ENCODE peak calls at places on chromosomes 1 and 21, in ten cellular contexts. P is pancreas; M is fibroblast of gingiva; Y is mucosa of descending colon; E is AG08395; O is dorsolateral prefrontal cortex; K is stimulated activated CD4-positive, alpha-beta T cell treated with anti-CD3 and anti-CD28 coated beads, Interleukin-4, amount 100 ng/mL, for 24 hours; L is fibroblast of lung; U is sigmoid colon; H is NCI-H1105. I is an unnamed sample.

GRCh38 chr1:204672482-204673216 is 12.9 kb downstream of the LRRN2 start:
- DNase-seq in P (no peak), M (no peak), Y (no peak), E (no peak), O (no peak), K (no peak), L (no peak), U (no peak), H (no peak), I (no peak)

GRCh38 chr1:244050835-244051444 is at the start of gene ZBTB18:
- DNase-seq in P (no peak), M (peak; percentile 42), Y (no peak), E (peak; percentile 57), O (no peak), K (no peak), L (peak; percentile 70), U (no peak), H (no peak), I (no peak)

GRCh38 chr21:44657635-44658183 is at the start of gene KRTAP12-3:
- DNase-seq in P (no peak), M (no peak), Y (no peak), E (no peak), O (no peak), K (peak; percentile 18), L (no peak), U (no peak), H (no peak), I (no peak)

GRCh38 chr1:93638981-93639380 is 42.7 kb downstream of the BCAR3 start:
- DNase-seq in P (no peak), M (no peak), Y (no peak), E (no peak), O (no peak), K (no peak), L (no peak), U (no peak), H (no peak), I (no peak)

GRCh38 chr1:36594041-36594440 is 111.3 kb upstream of the CSF3R start:
- DNase-seq in P (no peak), M (no peak), Y (no peak), E (no peak), O (no peak), K (no peak), L (no peak), U (no peak), H (peak; percentile 49), I (no peak)

GRCh38 chr1:114083186-114083585 is 70.5 kb downstream of the SYT6 start:
- DNase-seq in P (no peak), M (no peak), Y (no peak), E (no peak), O (no peak), K (no peak), L (no peak), U (no peak), H (no peak), I (no peak)

GRCh38 chr1:110538082-110538481 is 19.1 kb upstream of the KCNA10 start:
- DNase-seq in P (no peak), M (no peak), Y (no peak), E (no peak), O (peak; percentile 79), K (no peak), L (no peak), U (no peak), H (no peak), I (peak; percentile 30)

GRCh38 chr1:52571783-52572182 is 18.9 kb upstream of the TUT4 start:
- DNase-seq in P (no peak), M (peak; percentile 65), Y (no peak), E (no peak), O (no peak), K (no peak), L (peak; percentile 66), U (no peak), H (no peak), I (no peak)

GRCh38 chr1:41322835-41323234 is 38.4 kb upstream of the FOXO6 start:
- DNase-seq in P (no peak), M (peak; percentile 15), Y (no peak), E (peak; percentile 64), O (peak; percentile 66), K (peak; percentile 23), L (peak; percentile 5), U (no peak), H (no peak), I (no peak)

GRCh38 chr1:245292571-245292970 is 137.8 kb downstream of the KIF26B start:
- DNase-seq in P (no peak), M (no peak), Y (no peak), E (no peak), O (no peak), K (no peak), L (no peak), U (no peak), H (no peak), I (no peak)

GRCh38 chr1:28675921-28676257 is 7.3 kb downstream of the GMEB1 start:
- DNase-seq in P (no peak), M (no peak), Y (no peak), E (no peak), O (no peak), K (no peak), L (no peak), U (no peak), H (no peak), I (no peak)

GRCh38 chr1:167836197-167836596 is 77.7 kb downstream of the ADCY10 start:
- DNase-seq in P (no peak), M (no peak), Y (no peak), E (no peak), O (no peak), K (no peak), L (no peak), U (no peak), H (no peak), I (no peak)

GRCh38 chr21:32886339-32886738 is 114.8 kb upstream of the PAXBP1 start:
- DNase-seq in P (no peak), M (no peak), Y (no peak), E (no peak), O (no peak), K (peak; percentile 25), L (no peak), U (no peak), H (no peak), I (no peak)